ENCODE peak calls at places on chromosomes 3 and 15, in seven cellular contexts. One of them, this sample, is unnamed.

GRCh38 chr3:189841474-189842205 is 210.5 kb downstream of the TP63 start:
- DNase-seq in GM12878: no peak
- DNase-seq in transverse colon: no peak
- DNase-seq in IMR-90: peak
- DNase-seq in esophagus muscularis mucosa: no peak
- DNase-seq in BE2C: no peak
- DNase-seq in astrocyte: peak
- DNase-seq in this sample: peak

GRCh38 chr15:37221671-37222207 is 121.4 kb upstream of the MEIS2 start:
- DNase-seq in GM12878: no peak
- DNase-seq in transverse colon: no peak
- DNase-seq in IMR-90: no peak
- DNase-seq in esophagus muscularis mucosa: no peak
- DNase-seq in BE2C: peak
- DNase-seq in astrocyte: no peak
- DNase-seq in this sample: no peak

GRCh38 chr15:52161406-52161966 is 29.7 kb downstream of the GNB5 start:
- DNase-seq in GM12878: no peak
- DNase-seq in transverse colon: no peak
- DNase-seq in IMR-90: no peak
- DNase-seq in esophagus muscularis mucosa: no peak
- DNase-seq in BE2C: no peak
- DNase-seq in astrocyte: no peak
- DNase-seq in this sample: no peak

GRCh38 chr15:68195336-68196112 is 9.6 kb downstream of the CALML4 start:
- DNase-seq in GM12878: no peak
- DNase-seq in transverse colon: no peak
- DNase-seq in IMR-90: no peak
- DNase-seq in esophagus muscularis mucosa: peak
- DNase-seq in BE2C: no peak
- DNase-seq in astrocyte: no peak
- DNase-seq in this sample: no peak

GRCh38 chr3:193905993-193906396 is 230.0 kb upstream of the HES1 start:
- DNase-seq in GM12878: no peak
- DNase-seq in transverse colon: no peak
- DNase-seq in IMR-90: no peak
- DNase-seq in esophagus muscularis mucosa: no peak
- DNase-seq in BE2C: no peak
- DNase-seq in astrocyte: no peak
- DNase-seq in this sample: no peak

GRCh38 chr3:46276497-46277099 is 34.3 kb downstream of the CCR3 start:
- DNase-seq in GM12878: no peak
- DNase-seq in transverse colon: peak
- DNase-seq in IMR-90: no peak
- DNase-seq in esophagus muscularis mucosa: peak
- DNase-seq in BE2C: peak
- DNase-seq in astrocyte: no peak
- DNase-seq in this sample: peak

GRCh38 chr3:165181556-165181955 is 14.6 kb downstream of the SLITRK3 start:
- DNase-seq in GM12878: no peak
- DNase-seq in transverse colon: no peak
- DNase-seq in IMR-90: no peak
- DNase-seq in esophagus muscularis mucosa: no peak
- DNase-seq in BE2C: no peak
- DNase-seq in astrocyte: no peak
- DNase-seq in this sample: peak

GRCh38 chr3:116034071-116034470 is 410.8 kb downstream of the GAP43 start:
- DNase-seq in GM12878: no peak
- DNase-seq in transverse colon: no peak
- DNase-seq in IMR-90: no peak
- DNase-seq in esophagus muscularis mucosa: no peak
- DNase-seq in BE2C: peak
- DNase-seq in astrocyte: no peak
- DNase-seq in this sample: no peak

GRCh38 chr3:170809975-170810357 is 60.0 kb downstream of the RPL22L1 start:
- DNase-seq in GM12878: no peak
- DNase-seq in transverse colon: no peak
- DNase-seq in IMR-90: peak
- DNase-seq in esophagus muscularis mucosa: no peak
- DNase-seq in BE2C: no peak
- DNase-seq in astrocyte: peak
- DNase-seq in this sample: peak

GRCh38 chr3:123349201-123349535 is 99.7 kb downstream of the ADCY5 start:
- DNase-seq in GM12878: no peak
- DNase-seq in transverse colon: no peak
- DNase-seq in IMR-90: no peak
- DNase-seq in esophagus muscularis mucosa: no peak
- DNase-seq in BE2C: no peak
- DNase-seq in astrocyte: no peak
- DNase-seq in this sample: no peak

GRCh38 chr3:189530822-189531221 is 100.4 kb upstream of the TP63 start:
- DNase-seq in GM12878: no peak
- DNase-seq in transverse colon: no peak
- DNase-seq in IMR-90: no peak
- DNase-seq in esophagus muscularis mucosa: no peak
- DNase-seq in BE2C: no peak
- DNase-seq in astrocyte: peak
- DNase-seq in this sample: no peak

GRCh38 chr3:133089906-133090305 is 51.7 kb downstream of the TMEM108 start:
- DNase-seq in GM12878: no peak
- DNase-seq in transverse colon: no peak
- DNase-seq in IMR-90: no peak
- DNase-seq in esophagus muscularis mucosa: no peak
- DNase-seq in BE2C: no peak
- DNase-seq in astrocyte: no peak
- DNase-seq in this sample: no peak

DNA sequence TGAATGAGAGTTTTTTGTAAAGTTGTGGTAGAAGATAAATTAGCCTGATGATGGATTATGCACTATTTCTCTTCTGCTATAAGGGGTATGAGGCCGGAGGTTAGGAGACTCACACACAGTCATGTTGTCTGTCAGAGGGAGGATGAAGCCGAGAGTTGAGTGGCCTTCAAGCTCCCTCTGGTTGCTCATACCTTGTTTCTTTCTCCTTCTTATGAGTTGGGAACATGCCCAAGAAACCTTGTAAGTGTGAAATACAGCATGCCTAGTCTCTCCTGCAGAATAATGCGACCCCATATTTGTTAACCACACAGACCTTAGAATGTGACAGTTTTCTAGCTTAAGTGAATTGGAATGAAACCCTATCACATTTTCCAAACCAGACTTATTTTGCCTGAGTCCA is 366.6 kb downstream of the PTPRG start:
- DNase-seq in GM12878: no peak
- DNase-seq in transverse colon: no peak
- DNase-seq in IMR-90: peak
- DNase-seq in esophagus muscularis mucosa: peak
- DNase-seq in BE2C: no peak
- DNase-seq in astrocyte: peak
- DNase-seq in this sample: no peak
- H3K4me3 ChIP-seq in GM12878: no peak
- H3K4me3 ChIP-seq in transverse colon: no peak
- H3K4me3 ChIP-seq in IMR-90: no peak
- H3K4me3 ChIP-seq in esophagus muscularis mucosa: no peak
- H3K4me3 ChIP-seq in BE2C: no peak
- H3K4me3 ChIP-seq in astrocyte: no peak
- H3K4me3 ChIP-seq in this sample: no peak

GRCh38 chr3:38343797-38344594 is 2.6 kb upstream of the XYLB start:
- DNase-seq in GM12878: no peak
- DNase-seq in transverse colon: no peak
- DNase-seq in IMR-90: no peak
- DNase-seq in esophagus muscularis mucosa: no peak
- DNase-seq in BE2C: no peak
- DNase-seq in astrocyte: no peak
- DNase-seq in this sample: no peak

GRCh38 chr3:38345879-38346583 is 554 bp upstream of the XYLB start:
- DNase-seq in GM12878: no peak
- DNase-seq in transverse colon: no peak
- DNase-seq in IMR-90: no peak
- DNase-seq in esophagus muscularis mucosa: no peak
- DNase-seq in BE2C: no peak
- DNase-seq in astrocyte: no peak
- DNase-seq in this sample: no peak

GRCh38 chr3:38348903-38349302 is 2.3 kb downstream of the XYLB start:
- DNase-seq in GM12878: no peak
- DNase-seq in transverse colon: no peak
- DNase-seq in IMR-90: peak
- DNase-seq in esophagus muscularis mucosa: no peak
- DNase-seq in BE2C: no peak
- DNase-seq in astrocyte: peak
- DNase-seq in this sample: peak

GRCh38 chr3:38347421-38348200 is 1.0 kb downstream of the XYLB start:
- DNase-seq in GM12878: no peak
- DNase-seq in transverse colon: peak
- DNase-seq in IMR-90: no peak
- DNase-seq in esophagus muscularis mucosa: no peak
- DNase-seq in BE2C: no peak
- DNase-seq in astrocyte: no peak
- DNase-seq in this sample: no peak

GRCh38 chr3:38346584-38347410 is at the start of gene XYLB:
- DNase-seq in GM12878: peak
- DNase-seq in transverse colon: peak
- DNase-seq in IMR-90: peak
- DNase-seq in esophagus muscularis mucosa: no peak
- DNase-seq in BE2C: peak
- DNase-seq in astrocyte: peak
- DNase-seq in this sample: peak
- TF ChIP-seq CTCF in GM12878: peak
- TF ChIP-seq CTCF in transverse colon: peak
- TF ChIP-seq CTCF in IMR-90: peak
- TF ChIP-seq CTCF in esophagus muscularis mucosa: peak
- TF ChIP-seq CTCF in BE2C: peak
- TF ChIP-seq CTCF in astrocyte: peak
- TF ChIP-seq CTCF in this sample: peak

GRCh38 chr15:47576921-47577474 is 140.3 kb upstream of the SEMA6D start:
- DNase-seq in GM12878: no peak
- DNase-seq in transverse colon: no peak
- DNase-seq in IMR-90: peak
- DNase-seq in esophagus muscularis mucosa: no peak
- DNase-seq in BE2C: no peak
- DNase-seq in astrocyte: no peak
- DNase-seq in this sample: no peak
- H3K4me3 ChIP-seq in GM12878: no peak
- H3K4me3 ChIP-seq in transverse colon: no peak
- H3K4me3 ChIP-seq in IMR-90: no peak
- H3K4me3 ChIP-seq in esophagus muscularis mucosa: no peak
- H3K4me3 ChIP-seq in BE2C: no peak
- H3K4me3 ChIP-seq in astrocyte: no peak
- H3K4me3 ChIP-seq in this sample: no peak

GRCh38 chr3:14123308-14124222 is 1.1 kb downstream of the CHCHD4 start:
- DNase-seq in GM12878: no peak
- DNase-seq in transverse colon: no peak
- DNase-seq in IMR-90: no peak
- DNase-seq in esophagus muscularis mucosa: peak
- DNase-seq in BE2C: no peak
- DNase-seq in astrocyte: no peak
- DNase-seq in this sample: peak

GRCh38 chr3:14124223-14124614 is 451 bp downstream of the CHCHD4 start:
- DNase-seq in GM12878: peak
- DNase-seq in transverse colon: peak
- DNase-seq in IMR-90: no peak
- DNase-seq in esophagus muscularis mucosa: peak
- DNase-seq in BE2C: no peak
- DNase-seq in astrocyte: no peak
- DNase-seq in this sample: peak

GRCh38 chr3:14126017-14126902 is 1.4 kb downstream of the TMEM43 start:
- DNase-seq in GM12878: no peak
- DNase-seq in transverse colon: no peak
- DNase-seq in IMR-90: no peak
- DNase-seq in esophagus muscularis mucosa: peak
- DNase-seq in BE2C: no peak
- DNase-seq in astrocyte: no peak
- DNase-seq in this sample: peak

GRCh38 chr3:14125193-14126016 is 553 bp downstream of the TMEM43 start:
- DNase-seq in GM12878: no peak
- DNase-seq in transverse colon: peak
- DNase-seq in IMR-90: peak
- DNase-seq in esophagus muscularis mucosa: peak
- DNase-seq in BE2C: peak
- DNase-seq in astrocyte: peak
- DNase-seq in this sample: peak

GRCh38 chr3:14124615-14125192 is at the start of the genes CHCHD4 and TMEM43:
- DNase-seq in GM12878: peak
- DNase-seq in transverse colon: peak
- DNase-seq in IMR-90: peak
- DNase-seq in esophagus muscularis mucosa: peak
- DNase-seq in BE2C: peak
- DNase-seq in astrocyte: peak
- DNase-seq in this sample: peak
- TF ChIP-seq CTCF in GM12878: no peak
- TF ChIP-seq CTCF in transverse colon: no peak
- TF ChIP-seq CTCF in IMR-90: no peak
- TF ChIP-seq CTCF in esophagus muscularis mucosa: no peak
- TF ChIP-seq CTCF in BE2C: no peak
- TF ChIP-seq CTCF in astrocyte: no peak
- TF ChIP-seq CTCF in this sample: no peak

DNA sequence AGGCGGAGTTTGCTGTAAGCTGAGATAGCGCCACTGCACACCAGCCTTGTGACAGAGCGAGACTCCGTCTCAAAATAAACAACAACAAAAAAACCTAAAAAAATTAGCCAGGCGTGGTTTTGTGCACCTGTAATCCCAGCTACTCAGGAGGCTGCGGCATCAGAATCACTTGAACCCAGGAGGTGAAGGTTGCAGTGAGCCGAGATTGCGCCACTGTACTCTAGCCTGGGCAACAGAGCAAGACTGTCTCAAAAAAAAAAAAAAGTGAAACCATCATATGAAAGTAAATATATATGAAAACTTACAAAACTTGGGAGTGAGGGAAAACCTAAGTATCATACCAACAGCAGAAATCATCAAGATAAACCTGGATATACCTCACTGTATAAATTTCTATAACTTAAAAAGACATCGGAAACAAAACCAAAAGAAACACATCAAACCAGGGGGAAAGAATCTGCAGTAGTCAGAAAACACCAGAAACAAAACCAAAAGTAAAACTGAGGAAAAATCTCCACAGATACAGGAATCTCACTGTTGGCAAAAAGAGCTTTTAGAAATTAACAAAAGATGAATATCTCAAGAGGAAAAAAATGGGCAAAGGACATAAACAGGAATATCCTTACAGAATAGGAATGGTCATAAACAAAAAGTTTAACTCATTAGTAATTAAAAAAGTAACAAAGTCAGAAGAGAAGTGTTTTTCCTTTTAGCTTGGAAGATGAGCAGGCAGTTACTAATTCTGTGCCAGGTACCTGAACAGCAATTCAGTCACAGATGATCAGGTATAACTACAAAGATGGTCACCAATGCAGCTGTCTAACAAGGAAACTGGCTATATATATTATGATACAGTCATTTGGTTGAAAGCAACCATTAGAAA is 41.3 kb downstream of the ETV5 start:
- DNase-seq in GM12878: no peak
- DNase-seq in transverse colon: no peak
- DNase-seq in IMR-90: no peak
- DNase-seq in esophagus muscularis mucosa: no peak
- DNase-seq in BE2C: no peak
- DNase-seq in astrocyte: no peak
- DNase-seq in this sample: no peak
- H3K4me3 ChIP-seq in GM12878: peak
- H3K4me3 ChIP-seq in transverse colon: no peak
- H3K4me3 ChIP-seq in IMR-90: no peak
- H3K4me3 ChIP-seq in esophagus muscularis mucosa: no peak
- H3K4me3 ChIP-seq in BE2C: no peak
- H3K4me3 ChIP-seq in astrocyte: no peak
- H3K4me3 ChIP-seq in this sample: no peak

This sample was measured in epithelial cell of esophagus.